ENCODE peak calls at places on chromosome 9, in ten cellular contexts. One of them, this sample, is unnamed.

GRCh38 chr9:125752070-125752628 is 5.0 kb downstream of the PBX3 start:
- DNase-seq in GM23248: no peak
- DNase-seq in naive thymus-derived CD4-positive, alpha-beta T cell: no peak
- DNase-seq in CD8-positive, alpha-beta T cell: no peak
- DNase-seq in fibroblast of lung: no peak
- DNase-seq in stomach: no peak
- DNase-seq in breast epithelium: no peak
- DNase-seq in HCT116: no peak
- DNase-seq in body of pancreas: no peak
- DNase-seq in cardiac muscle cell: no peak
- DNase-seq in this sample: no peak

GRCh38 chr9:20476912-20477311 is 145.4 kb downstream of the MLLT3 start:
- DNase-seq in GM23248: no peak
- DNase-seq in naive thymus-derived CD4-positive, alpha-beta T cell: no peak
- DNase-seq in CD8-positive, alpha-beta T cell: no peak
- DNase-seq in fibroblast of lung: no peak
- DNase-seq in stomach: no peak
- DNase-seq in breast epithelium: no peak
- DNase-seq in HCT116: no peak
- DNase-seq in body of pancreas: no peak
- DNase-seq in cardiac muscle cell: peak; percentile 56
- DNase-seq in this sample: no peak

GRCh38 chr9:76717611-76718010 is 46.6 kb upstream of the PCA3 start:
- DNase-seq in GM23248: peak; percentile 65
- DNase-seq in naive thymus-derived CD4-positive, alpha-beta T cell: no peak
- DNase-seq in CD8-positive, alpha-beta T cell: no peak
- DNase-seq in fibroblast of lung: no peak
- DNase-seq in stomach: no peak
- DNase-seq in breast epithelium: no peak
- DNase-seq in HCT116: no peak
- DNase-seq in body of pancreas: no peak
- DNase-seq in cardiac muscle cell: no peak
- DNase-seq in this sample: no peak

GRCh38 chr9:78188594-78188993 is 47.3 kb upstream of the CEP78 start:
- DNase-seq in GM23248: no peak
- DNase-seq in naive thymus-derived CD4-positive, alpha-beta T cell: no peak
- DNase-seq in CD8-positive, alpha-beta T cell: no peak
- DNase-seq in fibroblast of lung: no peak
- DNase-seq in stomach: no peak
- DNase-seq in breast epithelium: no peak
- DNase-seq in HCT116: no peak
- DNase-seq in body of pancreas: no peak
- DNase-seq in cardiac muscle cell: no peak
- DNase-seq in this sample: no peak

GRCh38 chr9:111094433-111095421 is 56.5 kb upstream of the LPAR1 start:
- DNase-seq in GM23248: peak; percentile 90
- DNase-seq in naive thymus-derived CD4-positive, alpha-beta T cell: no peak
- DNase-seq in CD8-positive, alpha-beta T cell: no peak
- DNase-seq in fibroblast of lung: peak; percentile 69
- DNase-seq in stomach: no peak
- DNase-seq in breast epithelium: no peak
- DNase-seq in HCT116: no peak
- DNase-seq in body of pancreas: peak; percentile 11
- DNase-seq in cardiac muscle cell: no peak
- DNase-seq in this sample: no peak

GRCh38 chr9:5582835-5583195 is 46.1 kb upstream of the RIC1 start:
- DNase-seq in GM23248: peak; percentile 83
- DNase-seq in naive thymus-derived CD4-positive, alpha-beta T cell: peak; percentile 55
- DNase-seq in CD8-positive, alpha-beta T cell: peak; percentile 57
- DNase-seq in fibroblast of lung: peak; percentile 85
- DNase-seq in stomach: no peak
- DNase-seq in breast epithelium: no peak
- DNase-seq in HCT116: no peak
- DNase-seq in body of pancreas: no peak
- DNase-seq in cardiac muscle cell: no peak
- DNase-seq in this sample: no peak

GRCh38 chr9:135281151-135281550 is 193.7 kb downstream of the OLFM1 start:
- DNase-seq in GM23248: no peak
- DNase-seq in naive thymus-derived CD4-positive, alpha-beta T cell: no peak
- DNase-seq in CD8-positive, alpha-beta T cell: no peak
- DNase-seq in fibroblast of lung: no peak
- DNase-seq in stomach: no peak
- DNase-seq in breast epithelium: no peak
- DNase-seq in HCT116: no peak
- DNase-seq in body of pancreas: no peak
- DNase-seq in cardiac muscle cell: no peak
- DNase-seq in this sample: no peak

GRCh38 chr9:84917366-84918063 is 248.0 kb downstream of the NTRK2 start:
- DNase-seq in GM23248: no peak
- DNase-seq in naive thymus-derived CD4-positive, alpha-beta T cell: no peak
- DNase-seq in CD8-positive, alpha-beta T cell: no peak
- DNase-seq in fibroblast of lung: no peak
- DNase-seq in stomach: no peak
- DNase-seq in breast epithelium: no peak
- DNase-seq in HCT116: no peak
- DNase-seq in body of pancreas: no peak
- DNase-seq in cardiac muscle cell: no peak
- DNase-seq in this sample: no peak

GRCh38 chr9:12708562-12709298 is 15.5 kb downstream of the TYRP1 start:
- DNase-seq in GM23248: peak; percentile 88
- DNase-seq in naive thymus-derived CD4-positive, alpha-beta T cell: no peak
- DNase-seq in CD8-positive, alpha-beta T cell: no peak
- DNase-seq in fibroblast of lung: peak; percentile 83
- DNase-seq in stomach: no peak
- DNase-seq in breast epithelium: no peak
- DNase-seq in HCT116: peak; percentile 55
- DNase-seq in body of pancreas: no peak
- DNase-seq in cardiac muscle cell: no peak
- DNase-seq in this sample: no peak

GRCh38 chr9:122812736-122813135 is 12.8 kb downstream of the OR1K1 start:
- DNase-seq in GM23248: peak; percentile 28
- DNase-seq in naive thymus-derived CD4-positive, alpha-beta T cell: no peak
- DNase-seq in CD8-positive, alpha-beta T cell: no peak
- DNase-seq in fibroblast of lung: no peak
- DNase-seq in stomach: no peak
- DNase-seq in breast epithelium: no peak
- DNase-seq in HCT116: no peak
- DNase-seq in body of pancreas: no peak
- DNase-seq in cardiac muscle cell: no peak
- DNase-seq in this sample: no peak

GRCh38 chr9:109349431-109349846 is 28.6 kb upstream of the EPB41L4B start:
- DNase-seq in GM23248: peak; percentile 97
- DNase-seq in naive thymus-derived CD4-positive, alpha-beta T cell: no peak
- DNase-seq in CD8-positive, alpha-beta T cell: no peak
- DNase-seq in fibroblast of lung: peak; percentile 89
- DNase-seq in stomach: no peak
- DNase-seq in breast epithelium: no peak
- DNase-seq in HCT116: no peak
- DNase-seq in body of pancreas: peak; percentile 25
- DNase-seq in cardiac muscle cell: no peak
- DNase-seq in this sample: no peak

GRCh38 chr9:5617749-5618148 is 11.2 kb upstream of the RIC1 start:
- DNase-seq in GM23248: no peak
- DNase-seq in naive thymus-derived CD4-positive, alpha-beta T cell: no peak
- DNase-seq in CD8-positive, alpha-beta T cell: no peak
- DNase-seq in fibroblast of lung: no peak
- DNase-seq in stomach: no peak
- DNase-seq in breast epithelium: no peak
- DNase-seq in HCT116: no peak
- DNase-seq in body of pancreas: no peak
- DNase-seq in cardiac muscle cell: no peak
- DNase-seq in this sample: no peak

DNA sequence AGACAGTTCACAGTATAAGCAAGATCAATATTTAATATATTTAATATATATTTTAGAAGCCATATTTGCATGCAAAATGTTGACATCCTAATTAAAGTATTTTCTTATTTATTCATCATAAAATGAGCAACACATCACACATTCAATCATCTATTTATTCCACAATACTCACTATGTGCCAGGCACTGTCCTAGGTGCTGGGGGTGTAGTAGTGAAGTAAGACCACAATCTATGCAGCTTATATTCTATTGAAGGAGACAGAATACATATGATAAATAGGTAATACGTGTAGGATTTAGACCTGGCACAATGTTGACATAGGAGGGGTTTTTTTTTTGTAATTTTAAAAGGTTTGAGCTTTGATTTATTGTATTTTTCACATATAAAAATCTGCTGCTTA is 63.1 kb downstream of the GRIN3A start:
- DNase-seq in GM23248: no peak
- DNase-seq in naive thymus-derived CD4-positive, alpha-beta T cell: no peak
- DNase-seq in CD8-positive, alpha-beta T cell: no peak
- DNase-seq in fibroblast of lung: no peak
- DNase-seq in stomach: no peak
- DNase-seq in breast epithelium: no peak
- DNase-seq in HCT116: no peak
- DNase-seq in body of pancreas: no peak
- DNase-seq in cardiac muscle cell: no peak
- DNase-seq in this sample: no peak
- H3K27ac ChIP-seq in GM23248: no peak overlapping the region
- H3K27ac ChIP-seq in naive thymus-derived CD4-positive, alpha-beta T cell: no peak overlapping the region
- H3K27ac ChIP-seq in CD8-positive, alpha-beta T cell: no peak overlapping the region
- H3K27ac ChIP-seq in fibroblast of lung: no peak overlapping the region
- H3K27ac ChIP-seq in stomach: no peak overlapping the region
- H3K27ac ChIP-seq in breast epithelium: no peak overlapping the region
- H3K27ac ChIP-seq in HCT116: no peak overlapping the region
- H3K27ac ChIP-seq in body of pancreas: no peak overlapping the region
- H3K27ac ChIP-seq in cardiac muscle cell: no peak overlapping the region
- H3K27ac ChIP-seq in this sample: no peak overlapping the region

GRCh38 chr9:115202181-115202580 is 84.2 kb upstream of the TNC start:
- DNase-seq in GM23248: no peak
- DNase-seq in naive thymus-derived CD4-positive, alpha-beta T cell: no peak
- DNase-seq in CD8-positive, alpha-beta T cell: no peak
- DNase-seq in fibroblast of lung: no peak
- DNase-seq in stomach: no peak
- DNase-seq in breast epithelium: no peak
- DNase-seq in HCT116: no peak
- DNase-seq in body of pancreas: no peak
- DNase-seq in cardiac muscle cell: no peak
- DNase-seq in this sample: no peak
- H3K27ac ChIP-seq in GM23248: no peak overlapping the region
- H3K27ac ChIP-seq in naive thymus-derived CD4-positive, alpha-beta T cell: no peak overlapping the region
- H3K27ac ChIP-seq in CD8-positive, alpha-beta T cell: no peak overlapping the region
- H3K27ac ChIP-seq in fibroblast of lung: no peak overlapping the region
- H3K27ac ChIP-seq in stomach: no peak overlapping the region
- H3K27ac ChIP-seq in breast epithelium: no peak overlapping the region
- H3K27ac ChIP-seq in HCT116: no peak overlapping the region
- H3K27ac ChIP-seq in body of pancreas: no peak overlapping the region
- H3K27ac ChIP-seq in cardiac muscle cell: no peak overlapping the region
- H3K27ac ChIP-seq in this sample: no peak overlapping the region

GRCh38 chr9:121691890-121692289 is 40.5 kb downstream of the DAB2IP start:
- DNase-seq in GM23248: peak; percentile 41
- DNase-seq in naive thymus-derived CD4-positive, alpha-beta T cell: no peak
- DNase-seq in CD8-positive, alpha-beta T cell: no peak
- DNase-seq in fibroblast of lung: no peak
- DNase-seq in stomach: no peak
- DNase-seq in breast epithelium: no peak
- DNase-seq in HCT116: no peak
- DNase-seq in body of pancreas: no peak
- DNase-seq in cardiac muscle cell: no peak
- DNase-seq in this sample: no peak

GRCh38 chr9:121694582-121694981 is 43.1 kb downstream of the DAB2IP start:
- DNase-seq in GM23248: no peak
- DNase-seq in naive thymus-derived CD4-positive, alpha-beta T cell: no peak
- DNase-seq in CD8-positive, alpha-beta T cell: no peak
- DNase-seq in fibroblast of lung: no peak
- DNase-seq in stomach: no peak
- DNase-seq in breast epithelium: no peak
- DNase-seq in HCT116: no peak
- DNase-seq in body of pancreas: no peak
- DNase-seq in cardiac muscle cell: no peak
- DNase-seq in this sample: no peak

GRCh38 chr9:121690766-121691165 is 39.3 kb downstream of the DAB2IP start:
- DNase-seq in GM23248: no peak
- DNase-seq in naive thymus-derived CD4-positive, alpha-beta T cell: no peak
- DNase-seq in CD8-positive, alpha-beta T cell: no peak
- DNase-seq in fibroblast of lung: no peak
- DNase-seq in stomach: no peak
- DNase-seq in breast epithelium: no peak
- DNase-seq in HCT116: no peak
- DNase-seq in body of pancreas: no peak
- DNase-seq in cardiac muscle cell: no peak
- DNase-seq in this sample: no peak

GRCh38 chr9:121694001-121694400 is 42.6 kb downstream of the DAB2IP start:
- DNase-seq in GM23248: no peak
- DNase-seq in naive thymus-derived CD4-positive, alpha-beta T cell: no peak
- DNase-seq in CD8-positive, alpha-beta T cell: no peak
- DNase-seq in fibroblast of lung: no peak
- DNase-seq in stomach: no peak
- DNase-seq in breast epithelium: no peak
- DNase-seq in HCT116: no peak
- DNase-seq in body of pancreas: no peak
- DNase-seq in cardiac muscle cell: no peak
- DNase-seq in this sample: no peak

DNA sequence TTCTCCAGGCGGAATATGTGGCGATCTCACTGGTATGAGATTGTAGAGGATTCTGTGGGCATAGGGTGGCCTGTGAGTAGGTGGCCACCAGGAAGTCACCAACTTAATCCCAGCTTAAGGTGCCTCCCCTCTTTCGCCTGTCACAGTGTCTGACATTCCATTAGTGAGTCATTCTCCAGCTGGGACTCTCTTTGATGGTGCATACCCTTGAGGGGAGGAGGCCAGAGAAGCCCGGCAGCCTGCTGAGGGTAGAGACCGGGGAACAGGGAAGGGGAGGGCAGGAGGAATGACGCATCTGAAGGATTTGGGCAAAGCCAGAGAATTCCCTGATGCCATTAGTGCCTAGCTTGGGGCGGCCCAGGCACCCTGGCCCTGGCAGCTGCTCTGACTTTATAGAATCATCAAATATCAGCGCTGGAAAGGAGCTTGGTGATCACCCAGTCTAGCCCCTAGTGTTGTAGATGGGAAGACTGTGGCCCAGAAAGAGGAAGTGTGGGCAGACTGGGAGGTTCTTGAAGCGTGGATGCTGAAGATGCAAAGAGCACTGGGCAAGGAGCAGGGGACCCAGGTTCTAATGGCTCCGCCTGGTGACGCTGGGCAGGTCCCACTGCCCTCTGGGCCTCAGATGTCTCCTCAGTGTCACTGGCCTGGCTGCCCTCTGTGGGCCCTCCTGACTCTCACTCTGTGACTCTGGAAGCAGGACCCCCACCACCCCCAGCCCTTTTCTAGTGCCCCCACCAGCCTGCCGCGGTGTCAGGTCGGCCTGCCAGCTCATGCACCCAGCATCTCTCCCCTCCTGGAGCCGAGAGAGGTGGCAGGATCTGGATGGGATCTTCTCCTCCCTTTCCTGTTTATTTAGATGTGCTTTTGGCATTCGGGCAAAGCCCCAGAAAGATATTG is 41.4 kb downstream of the DAB2IP start:
- DNase-seq in GM23248: peak; percentile 53
- DNase-seq in naive thymus-derived CD4-positive, alpha-beta T cell: no peak
- DNase-seq in CD8-positive, alpha-beta T cell: no peak
- DNase-seq in fibroblast of lung: no peak
- DNase-seq in stomach: no peak
- DNase-seq in breast epithelium: no peak
- DNase-seq in HCT116: peak; percentile 86
- DNase-seq in body of pancreas: peak; percentile 51
- DNase-seq in cardiac muscle cell: peak; percentile 62
- DNase-seq in this sample: no peak
- H3K27ac ChIP-seq in GM23248: no peak overlapping the region
- H3K27ac ChIP-seq in naive thymus-derived CD4-positive, alpha-beta T cell: no peak overlapping the region
- H3K27ac ChIP-seq in CD8-positive, alpha-beta T cell: no peak overlapping the region
- H3K27ac ChIP-seq in fibroblast of lung: no peak overlapping the region
- H3K27ac ChIP-seq in stomach: peak overlapping the region; percentile 75
- H3K27ac ChIP-seq in breast epithelium: peak overlapping the region; percentile 1
- H3K27ac ChIP-seq in HCT116: no peak overlapping the region
- H3K27ac ChIP-seq in body of pancreas: peak overlapping the region; percentile 70
- H3K27ac ChIP-seq in cardiac muscle cell: peak overlapping the region; percentile 57
- H3K27ac ChIP-seq in this sample: no peak overlapping the region

GRCh38 chr9:113705938-113706519 is 170.1 kb upstream of the ZNF618 start:
- DNase-seq in GM23248: no peak
- DNase-seq in naive thymus-derived CD4-positive, alpha-beta T cell: no peak
- DNase-seq in CD8-positive, alpha-beta T cell: no peak
- DNase-seq in fibroblast of lung: no peak
- DNase-seq in stomach: peak; percentile 32
- DNase-seq in breast epithelium: no peak
- DNase-seq in HCT116: no peak
- DNase-seq in body of pancreas: peak; percentile 37
- DNase-seq in cardiac muscle cell: peak; percentile 23
- DNase-seq in this sample: no peak
- H3K27ac ChIP-seq in GM23248: no peak overlapping the region
- H3K27ac ChIP-seq in naive thymus-derived CD4-positive, alpha-beta T cell: no peak overlapping the region
- H3K27ac ChIP-seq in CD8-positive, alpha-beta T cell: no peak overlapping the region
- H3K27ac ChIP-seq in fibroblast of lung: no peak overlapping the region
- H3K27ac ChIP-seq in stomach: peak overlapping the region; percentile 52
- H3K27ac ChIP-seq in breast epithelium: no peak overlapping the region
- H3K27ac ChIP-seq in HCT116: no peak overlapping the region
- H3K27ac ChIP-seq in body of pancreas: peak overlapping the region; percentile 53
- H3K27ac ChIP-seq in cardiac muscle cell: no peak overlapping the region
- H3K27ac ChIP-seq in this sample: no peak overlapping the region